ENCODE peak calls at places on chromosomes 12 and 14, in five cellular contexts. C, F, L, D and R are unnamed samples.

GRCh38 chr14:30292591-30292990 is 266.4 kb upstream of the G2E3 start:
- DNase-seq in C (no peak), F (no peak), L (no peak), D (no peak), R (no peak)

GRCh38 chr12:71972441-71973074 is 33.9 kb downstream of the TPH2 start:
- DNase-seq in C (no peak), F (no peak), L (no peak), D (peak), R (no peak)

GRCh38 chr14:94126800-94127199 is 2.6 kb downstream of the IFI27L2 start:
- DNase-seq in C (no peak), F (no peak), L (no peak), D (no peak), R (no peak)

GRCh38 chr12:50224026-50224692 is 57.0 kb upstream of the CERS5 start:
- DNase-seq in C (no peak), F (no peak), L (no peak), D (peak), R (peak)

GRCh38 chr14:99995700-99996356 is 69.4 kb upstream of the EVL start:
- DNase-seq in C (peak), F (peak), L (peak), D (peak), R (peak)

GRCh38 chr12:66132408-66132807 is 1.9 kb upstream of the LLPH start:
- DNase-seq in C (no peak), F (no peak), L (no peak), D (no peak), R (peak)

GRCh38 chr12:52496590-52497071 is 3.6 kb upstream of the KRT6A start:
- DNase-seq in C (no peak), F (no peak), L (no peak), D (no peak), R (peak)

GRCh38 chr14:42994001-42994736 is 1387.5 kb downstream of the LRFN5 start:
- DNase-seq in C (no peak), F (no peak), L (no peak), D (no peak), R (peak)

GRCh38 chr14:56666716-56667115 is 87.1 kb downstream of the TMEM260 start:
- DNase-seq in C (no peak), F (no peak), L (no peak), D (no peak), R (peak)

GRCh38 chr12:107760207-107760816 is 625 bp downstream of the PRDM4 start:
- DNase-seq in C (no peak), F (peak), L (peak), D (peak), R (no peak)

GRCh38 chr12:107761502-107761904 is 566 bp upstream of the PRDM4 start:
- DNase-seq in C (no peak), F (no peak), L (no peak), D (peak), R (peak)

GRCh38 chr12:107759410-107759809 is 1.5 kb downstream of the PRDM4 start:
- DNase-seq in C (no peak), F (peak), L (peak), D (no peak), R (peak)

GRCh38 chr12:107762874-107763273 is 1.9 kb upstream of the PRDM4 start:
- DNase-seq in C (no peak), F (no peak), L (no peak), D (no peak), R (no peak)

GRCh38 chr12:107760817-107761501 is at the start of gene PRDM4:
- DNase-seq in C (peak), F (peak), L (peak), D (peak), R (peak)
- TF ChIP-seq POLR2A in C (peak), F (peak), L (peak), D (peak), R (peak)

DNA sequence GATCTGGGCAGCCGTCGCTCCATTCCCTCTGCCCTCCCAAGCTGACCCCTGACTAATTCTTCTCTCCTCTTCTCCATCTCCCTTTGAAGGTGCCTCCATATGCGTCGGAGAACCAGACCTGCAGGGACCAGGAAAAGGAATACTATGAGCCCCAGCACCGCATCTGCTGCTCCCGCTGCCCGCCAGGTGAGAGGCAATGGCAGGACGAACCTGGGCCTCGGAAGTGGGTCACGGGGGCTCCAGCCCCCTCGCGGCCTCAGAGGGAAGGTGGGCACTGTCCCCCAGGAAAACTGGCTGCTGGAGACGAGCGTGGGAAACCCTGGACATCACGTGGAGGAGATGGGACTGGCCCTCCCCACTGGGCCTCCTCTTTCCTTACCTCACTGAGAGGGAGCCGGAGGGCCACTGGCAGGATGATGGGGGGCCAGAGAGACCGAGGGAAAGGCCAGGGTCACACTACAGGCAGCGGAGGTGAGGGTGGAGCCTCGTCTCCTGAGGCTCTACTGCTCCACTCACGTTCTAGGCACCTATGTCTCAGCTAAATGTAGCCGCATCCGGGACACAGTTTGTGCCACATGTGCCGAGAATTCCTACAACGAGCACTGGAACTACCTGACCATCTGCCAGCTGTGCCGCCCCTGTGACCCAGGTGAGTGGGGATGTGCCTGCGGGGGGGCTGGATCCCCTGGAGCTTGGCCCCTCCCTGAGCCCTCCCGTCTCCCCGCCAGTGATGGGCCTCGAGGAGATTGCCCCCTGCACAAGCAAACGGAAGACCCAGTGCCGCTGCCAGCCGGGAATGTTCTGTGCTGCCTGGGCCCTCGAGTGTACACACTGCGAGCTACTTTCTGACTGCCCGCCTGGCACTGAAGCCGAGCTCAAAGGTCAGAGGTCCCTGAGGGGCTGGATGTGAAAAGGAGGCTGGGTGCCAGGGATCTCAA is 806 bp downstream of the LTBR start:
- DNase-seq in C (no peak), F (no peak), L (no peak), D (peak), R (no peak)
- TF ChIP-seq POLR2A in C (no peak), F (no peak), L (peak), D (no peak), R (no peak)

DNA sequence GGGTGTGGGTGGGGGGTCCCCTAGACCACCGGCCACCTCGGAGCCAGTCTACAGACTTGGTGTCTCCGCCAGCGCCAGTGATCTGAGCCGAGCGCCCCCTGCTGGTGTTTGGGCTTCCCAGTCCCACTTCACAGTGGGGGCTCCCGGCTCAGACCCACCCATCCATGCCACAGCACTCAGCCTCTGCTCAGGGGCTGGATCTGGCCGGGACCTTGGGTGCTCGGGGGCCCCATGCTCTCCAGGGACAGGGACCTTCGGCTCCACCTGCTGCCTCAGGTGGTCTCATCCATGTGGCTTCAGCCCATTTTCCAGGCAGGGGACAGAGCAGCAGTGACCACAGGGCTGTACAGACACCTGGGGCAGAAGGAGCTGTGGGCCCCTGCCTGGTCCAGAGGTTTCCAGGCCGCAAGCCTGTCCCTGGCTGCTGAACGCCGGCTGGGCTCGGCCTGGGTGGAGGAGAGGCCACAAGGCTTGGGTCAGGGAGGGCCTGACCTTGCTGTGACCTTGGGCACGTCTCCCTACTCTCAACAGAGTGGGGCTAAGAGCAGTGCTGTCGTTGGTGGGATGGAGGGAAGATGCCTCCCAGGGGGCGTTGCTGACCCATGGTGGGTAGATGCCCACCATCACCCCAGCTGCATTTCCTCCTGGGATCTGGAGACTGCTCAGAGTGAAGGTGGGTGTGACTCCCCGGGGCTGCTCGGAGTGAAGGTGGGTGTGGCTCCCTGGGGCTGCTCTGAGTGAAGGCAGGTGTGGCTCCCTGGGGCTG is 86.3 kb downstream of the KIF26A start:
- DNase-seq in C (no peak), F (peak), L (no peak), D (no peak), R (no peak)
- TF ChIP-seq POLR2A in C (no peak), F (no peak), L (no peak), D (no peak), R (no peak)

GRCh38 chr12:101830391-101831325 is at the start of gene GNPTAB:
- DNase-seq in C (peak), F (peak), L (peak), D (peak), R (peak)
- TF ChIP-seq POLR2A in C (peak), F (peak), L (peak), D (peak), R (peak)

DNA sequence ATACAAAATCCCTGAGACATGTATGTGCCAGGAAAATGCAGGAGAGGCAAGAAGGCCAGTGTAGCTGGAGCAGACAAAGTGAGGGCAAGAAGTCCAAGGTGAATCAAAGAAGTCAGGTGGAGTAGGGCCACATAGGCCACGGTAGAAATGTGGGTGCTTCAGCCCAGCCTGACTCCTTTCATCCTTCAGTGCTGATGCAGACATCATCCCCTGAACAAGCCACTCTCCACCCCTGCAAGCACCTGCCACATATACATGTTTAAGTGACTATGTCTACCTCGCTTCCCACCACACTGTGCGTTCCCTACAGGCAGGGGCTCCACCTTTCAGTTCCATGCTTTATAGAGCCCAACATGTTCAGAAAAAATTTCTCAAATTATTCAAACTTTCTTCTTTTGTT is 11.7 kb downstream of the SLC7A7 start:
- DNase-seq in C (no peak), F (no peak), L (no peak), D (no peak), R (no peak)
- TF ChIP-seq POLR2A in C (no peak), F (no peak), L (no peak), D (no peak), R (no peak)